ENCODE peak calls at places on chromosomes 12 and 14, in ten cellular contexts. One of them, this sample, is unnamed.

GRCh38 chr12:82527165-82527780 is 159.4 kb upstream of the TMTC2 start:
- DNase-seq in dorsolateral prefrontal cortex: no peak
- DNase-seq in NB4: peak
- DNase-seq in pancreas: peak
- DNase-seq in fibroblast of villous mesenchyme: peak
- DNase-seq in fibroblast of lung: peak
- DNase-seq in PC-9: peak
- DNase-seq in astrocyte of the spinal cord: peak
- DNase-seq in ovary: no peak
- DNase-seq in cardiac muscle cell: peak
- DNase-seq in this sample: peak

GRCh38 chr14:99420711-99421110 is 59.9 kb downstream of the SETD3 start:
- DNase-seq in dorsolateral prefrontal cortex: no peak
- DNase-seq in NB4: peak
- DNase-seq in pancreas: no peak
- DNase-seq in fibroblast of villous mesenchyme: peak
- DNase-seq in fibroblast of lung: peak
- DNase-seq in PC-9: no peak
- DNase-seq in astrocyte of the spinal cord: peak
- DNase-seq in ovary: no peak
- DNase-seq in cardiac muscle cell: no peak
- DNase-seq in this sample: no peak

GRCh38 chr14:22627506-22628263 is 16.5 kb downstream of the OR6J1 start:
- DNase-seq in dorsolateral prefrontal cortex: no peak
- DNase-seq in NB4: no peak
- DNase-seq in pancreas: no peak
- DNase-seq in fibroblast of villous mesenchyme: no peak
- DNase-seq in fibroblast of lung: no peak
- DNase-seq in PC-9: no peak
- DNase-seq in astrocyte of the spinal cord: no peak
- DNase-seq in ovary: no peak
- DNase-seq in cardiac muscle cell: no peak
- DNase-seq in this sample: no peak

GRCh38 chr14:49207451-49207850 is 378.7 kb downstream of the RPS29 start:
- DNase-seq in dorsolateral prefrontal cortex: no peak
- DNase-seq in NB4: no peak
- DNase-seq in pancreas: no peak
- DNase-seq in fibroblast of villous mesenchyme: no peak
- DNase-seq in fibroblast of lung: no peak
- DNase-seq in PC-9: no peak
- DNase-seq in astrocyte of the spinal cord: no peak
- DNase-seq in ovary: no peak
- DNase-seq in cardiac muscle cell: no peak
- DNase-seq in this sample: no peak

GRCh38 chr14:61456720-61457119 is 135.3 kb downstream of the PRKCH start:
- DNase-seq in dorsolateral prefrontal cortex: peak
- DNase-seq in NB4: peak
- DNase-seq in pancreas: peak
- DNase-seq in fibroblast of villous mesenchyme: peak
- DNase-seq in fibroblast of lung: peak
- DNase-seq in PC-9: peak
- DNase-seq in astrocyte of the spinal cord: peak
- DNase-seq in ovary: peak
- DNase-seq in cardiac muscle cell: peak
- DNase-seq in this sample: peak

GRCh38 chr12:18753481-18754117 is 15.7 kb downstream of the CAPZA3 start:
- DNase-seq in dorsolateral prefrontal cortex: no peak
- DNase-seq in NB4: no peak
- DNase-seq in pancreas: no peak
- DNase-seq in fibroblast of villous mesenchyme: no peak
- DNase-seq in fibroblast of lung: peak
- DNase-seq in PC-9: no peak
- DNase-seq in astrocyte of the spinal cord: peak
- DNase-seq in ovary: no peak
- DNase-seq in cardiac muscle cell: peak
- DNase-seq in this sample: no peak

GRCh38 chr14:101624579-101624978 is 63.3 kb downstream of the DIO3 start:
- DNase-seq in dorsolateral prefrontal cortex: no peak
- DNase-seq in NB4: no peak
- DNase-seq in pancreas: no peak
- DNase-seq in fibroblast of villous mesenchyme: no peak
- DNase-seq in fibroblast of lung: no peak
- DNase-seq in PC-9: no peak
- DNase-seq in astrocyte of the spinal cord: no peak
- DNase-seq in ovary: no peak
- DNase-seq in cardiac muscle cell: no peak
- DNase-seq in this sample: no peak

GRCh38 chr14:98704441-98704840 is 567.6 kb downstream of the BCL11B start:
- DNase-seq in dorsolateral prefrontal cortex: no peak
- DNase-seq in NB4: peak
- DNase-seq in pancreas: no peak
- DNase-seq in fibroblast of villous mesenchyme: no peak
- DNase-seq in fibroblast of lung: no peak
- DNase-seq in PC-9: no peak
- DNase-seq in astrocyte of the spinal cord: no peak
- DNase-seq in ovary: no peak
- DNase-seq in cardiac muscle cell: no peak
- DNase-seq in this sample: no peak

GRCh38 chr12:26120561-26121274 is 4.1 kb downstream of the BHLHE41 start:
- DNase-seq in dorsolateral prefrontal cortex: no peak
- DNase-seq in NB4: no peak
- DNase-seq in pancreas: no peak
- DNase-seq in fibroblast of villous mesenchyme: no peak
- DNase-seq in fibroblast of lung: peak
- DNase-seq in PC-9: no peak
- DNase-seq in astrocyte of the spinal cord: no peak
- DNase-seq in ovary: no peak
- DNase-seq in cardiac muscle cell: no peak
- DNase-seq in this sample: no peak
- H3K4me3 ChIP-seq in dorsolateral prefrontal cortex: peak
- H3K4me3 ChIP-seq in NB4: no peak
- H3K4me3 ChIP-seq in pancreas: no peak
- H3K4me3 ChIP-seq in fibroblast of villous mesenchyme: no peak
- H3K4me3 ChIP-seq in fibroblast of lung: no peak
- H3K4me3 ChIP-seq in PC-9: peak
- H3K4me3 ChIP-seq in astrocyte of the spinal cord: no peak
- H3K4me3 ChIP-seq in ovary: no peak
- H3K4me3 ChIP-seq in cardiac muscle cell: no peak
- H3K4me3 ChIP-seq in this sample: no peak

GRCh38 chr12:10503460-10503859 is 2.2 kb upstream of the EIF2S3B start:
- DNase-seq in dorsolateral prefrontal cortex: no peak
- DNase-seq in NB4: no peak
- DNase-seq in pancreas: no peak
- DNase-seq in fibroblast of villous mesenchyme: no peak
- DNase-seq in fibroblast of lung: no peak
- DNase-seq in PC-9: no peak
- DNase-seq in astrocyte of the spinal cord: no peak
- DNase-seq in ovary: no peak
- DNase-seq in cardiac muscle cell: no peak
- DNase-seq in this sample: no peak

GRCh38 chr12:10498042-10498441 is 7.6 kb upstream of the EIF2S3B start:
- DNase-seq in dorsolateral prefrontal cortex: no peak
- DNase-seq in NB4: no peak
- DNase-seq in pancreas: no peak
- DNase-seq in fibroblast of villous mesenchyme: no peak
- DNase-seq in fibroblast of lung: no peak
- DNase-seq in PC-9: no peak
- DNase-seq in astrocyte of the spinal cord: no peak
- DNase-seq in ovary: no peak
- DNase-seq in cardiac muscle cell: no peak
- DNase-seq in this sample: no peak

GRCh38 chr12:10497602-10498001 is 8.1 kb upstream of the EIF2S3B start:
- DNase-seq in dorsolateral prefrontal cortex: no peak
- DNase-seq in NB4: peak
- DNase-seq in pancreas: no peak
- DNase-seq in fibroblast of villous mesenchyme: peak
- DNase-seq in fibroblast of lung: peak
- DNase-seq in PC-9: no peak
- DNase-seq in astrocyte of the spinal cord: peak
- DNase-seq in ovary: no peak
- DNase-seq in cardiac muscle cell: no peak
- DNase-seq in this sample: no peak

GRCh38 chr12:10505620-10506019 is at the start of gene EIF2S3B:
- DNase-seq in dorsolateral prefrontal cortex: no peak
- DNase-seq in NB4: no peak
- DNase-seq in pancreas: no peak
- DNase-seq in fibroblast of villous mesenchyme: no peak
- DNase-seq in fibroblast of lung: no peak
- DNase-seq in PC-9: no peak
- DNase-seq in astrocyte of the spinal cord: no peak
- DNase-seq in ovary: no peak
- DNase-seq in cardiac muscle cell: no peak
- DNase-seq in this sample: no peak

GRCh38 chr12:10501031-10501430 is 4.7 kb upstream of the EIF2S3B start:
- DNase-seq in dorsolateral prefrontal cortex: no peak
- DNase-seq in NB4: peak
- DNase-seq in pancreas: no peak
- DNase-seq in fibroblast of villous mesenchyme: peak
- DNase-seq in fibroblast of lung: peak
- DNase-seq in PC-9: no peak
- DNase-seq in astrocyte of the spinal cord: peak
- DNase-seq in ovary: no peak
- DNase-seq in cardiac muscle cell: no peak
- DNase-seq in this sample: peak
- TF ChIP-seq CTCF in dorsolateral prefrontal cortex: peak
- TF ChIP-seq CTCF in NB4: no peak
- TF ChIP-seq CTCF in pancreas: no peak
- TF ChIP-seq CTCF in fibroblast of villous mesenchyme: peak
- TF ChIP-seq CTCF in fibroblast of lung: no peak
- TF ChIP-seq CTCF in PC-9: peak
- TF ChIP-seq CTCF in astrocyte of the spinal cord: peak
- TF ChIP-seq CTCF in ovary: no peak
- TF ChIP-seq CTCF in cardiac muscle cell: peak
- TF ChIP-seq CTCF in this sample: peak

DNA sequence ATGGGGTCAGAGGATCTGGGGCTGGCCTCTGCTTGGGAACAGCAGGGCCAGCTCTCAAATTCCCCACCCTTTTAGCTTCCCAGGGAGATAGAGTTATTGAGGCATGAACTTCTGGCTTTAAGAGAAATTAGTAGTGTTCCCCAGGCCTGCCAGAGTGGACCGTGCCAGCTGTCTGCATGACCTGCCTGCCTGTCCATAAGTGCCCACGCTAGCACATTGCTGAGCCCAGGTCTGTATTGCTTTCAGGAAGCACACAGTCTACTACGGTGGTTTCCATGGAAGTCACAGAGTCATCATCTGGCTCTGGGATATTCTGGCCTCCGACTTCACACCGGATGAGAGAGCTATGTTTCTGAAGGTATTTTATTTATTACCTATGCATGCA is 43.0 kb downstream of the MMAB start:
- DNase-seq in dorsolateral prefrontal cortex: no peak
- DNase-seq in NB4: no peak
- DNase-seq in pancreas: no peak
- DNase-seq in fibroblast of villous mesenchyme: no peak
- DNase-seq in fibroblast of lung: no peak
- DNase-seq in PC-9: no peak
- DNase-seq in astrocyte of the spinal cord: no peak
- DNase-seq in ovary: no peak
- DNase-seq in cardiac muscle cell: no peak
- DNase-seq in this sample: no peak
- H3K4me3 ChIP-seq in dorsolateral prefrontal cortex: no peak
- H3K4me3 ChIP-seq in NB4: no peak
- H3K4me3 ChIP-seq in pancreas: no peak
- H3K4me3 ChIP-seq in fibroblast of villous mesenchyme: no peak
- H3K4me3 ChIP-seq in fibroblast of lung: no peak
- H3K4me3 ChIP-seq in PC-9: no peak
- H3K4me3 ChIP-seq in astrocyte of the spinal cord: no peak
- H3K4me3 ChIP-seq in ovary: no peak
- H3K4me3 ChIP-seq in cardiac muscle cell: no peak
- H3K4me3 ChIP-seq in this sample: no peak

GRCh38 chr12:6722863-6723262 is 983 bp upstream of the COPS7A start:
- DNase-seq in dorsolateral prefrontal cortex: no peak
- DNase-seq in NB4: no peak
- DNase-seq in pancreas: no peak
- DNase-seq in fibroblast of villous mesenchyme: no peak
- DNase-seq in fibroblast of lung: no peak
- DNase-seq in PC-9: no peak
- DNase-seq in astrocyte of the spinal cord: no peak
- DNase-seq in ovary: no peak
- DNase-seq in cardiac muscle cell: no peak
- DNase-seq in this sample: no peak

GRCh38 chr12:6724409-6724797 is 557 bp downstream of the COPS7A start:
- DNase-seq in dorsolateral prefrontal cortex: no peak
- DNase-seq in NB4: peak
- DNase-seq in pancreas: peak
- DNase-seq in fibroblast of villous mesenchyme: no peak
- DNase-seq in fibroblast of lung: peak
- DNase-seq in PC-9: no peak
- DNase-seq in astrocyte of the spinal cord: peak
- DNase-seq in ovary: peak
- DNase-seq in cardiac muscle cell: no peak
- DNase-seq in this sample: no peak

GRCh38 chr12:6725350-6725749 is 1.5 kb downstream of the COPS7A start:
- DNase-seq in dorsolateral prefrontal cortex: no peak
- DNase-seq in NB4: no peak
- DNase-seq in pancreas: no peak
- DNase-seq in fibroblast of villous mesenchyme: no peak
- DNase-seq in fibroblast of lung: no peak
- DNase-seq in PC-9: no peak
- DNase-seq in astrocyte of the spinal cord: no peak
- DNase-seq in ovary: no peak
- DNase-seq in cardiac muscle cell: no peak
- DNase-seq in this sample: no peak

GRCh38 chr12:6729186-6729585 is 5.3 kb downstream of the COPS7A start:
- DNase-seq in dorsolateral prefrontal cortex: no peak
- DNase-seq in NB4: no peak
- DNase-seq in pancreas: no peak
- DNase-seq in fibroblast of villous mesenchyme: no peak
- DNase-seq in fibroblast of lung: no peak
- DNase-seq in PC-9: no peak
- DNase-seq in astrocyte of the spinal cord: no peak
- DNase-seq in ovary: no peak
- DNase-seq in cardiac muscle cell: no peak
- DNase-seq in this sample: no peak

DNA sequence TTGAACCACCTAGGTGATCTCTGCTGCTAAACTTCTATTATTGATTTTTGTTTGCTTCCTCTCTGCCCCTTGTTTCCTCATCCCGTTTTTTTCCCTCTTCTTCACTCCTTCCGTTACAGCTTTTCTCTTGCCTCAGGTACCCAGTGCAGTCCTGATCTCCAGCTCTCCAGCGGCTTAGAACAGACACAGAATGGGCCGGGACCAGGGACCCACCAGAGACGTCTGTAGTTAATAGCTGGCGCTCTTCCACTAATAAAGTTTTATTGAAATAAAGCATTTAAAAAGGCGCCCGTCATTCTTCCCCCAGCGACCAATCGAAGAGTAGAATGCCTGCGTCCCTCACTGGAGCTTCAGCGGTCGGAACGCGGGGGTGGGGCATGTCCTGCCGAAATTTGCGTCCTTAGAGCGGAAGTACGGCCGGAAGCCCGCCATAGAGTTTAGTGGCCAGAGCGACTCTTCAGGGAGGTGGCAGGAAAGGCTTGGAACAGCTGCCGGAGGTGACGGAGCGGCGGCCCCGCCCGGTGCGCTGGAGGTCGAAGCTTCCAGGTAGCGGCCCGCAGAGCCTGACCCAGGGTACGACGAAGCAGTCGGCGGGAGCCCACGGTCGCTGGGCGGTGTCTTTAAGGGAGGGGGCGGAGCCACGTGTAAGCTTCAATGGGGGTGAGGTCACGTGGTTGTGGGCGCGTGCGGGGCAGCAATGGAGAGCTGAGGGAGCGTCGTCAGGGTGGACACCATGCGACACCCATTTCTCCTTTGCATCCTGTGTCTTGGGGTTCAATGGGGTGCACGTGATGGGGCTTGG is at the start of gene COPS7A:
- DNase-seq in dorsolateral prefrontal cortex: peak
- DNase-seq in NB4: peak
- DNase-seq in pancreas: peak
- DNase-seq in fibroblast of villous mesenchyme: peak
- DNase-seq in fibroblast of lung: peak
- DNase-seq in PC-9: peak
- DNase-seq in astrocyte of the spinal cord: peak
- DNase-seq in ovary: peak
- DNase-seq in cardiac muscle cell: peak
- DNase-seq in this sample: peak
- TF ChIP-seq CTCF in dorsolateral prefrontal cortex: peak
- TF ChIP-seq CTCF in NB4: no peak
- TF ChIP-seq CTCF in pancreas: no peak
- TF ChIP-seq CTCF in fibroblast of villous mesenchyme: no peak
- TF ChIP-seq CTCF in fibroblast of lung: no peak
- TF ChIP-seq CTCF in PC-9: no peak
- TF ChIP-seq CTCF in astrocyte of the spinal cord: no peak
- TF ChIP-seq CTCF in ovary: no peak
- TF ChIP-seq CTCF in cardiac muscle cell: no peak
- TF ChIP-seq CTCF in this sample: no peak

This sample was measured in AG10803.